ENCODE peak calls at places on chromosomes 4 and X, in ten cellular contexts. One of them, this sample, is unnamed.
A peak's percentile ranks its signal among the peaks of the same experiment; 100 is the strongest.

GRCh38 chrX:140500427-140500826 is 4.4 kb downstream of the SOX3 start:
- DNase-seq in fibroblast of pulmonary artery: no peak
- DNase-seq in right lobe of liver: no peak
- DNase-seq in CD8-positive, alpha-beta T cell: no peak
- DNase-seq in nephron progenitor cell: no peak
- DNase-seq in fibroblast of the aortic adventitia: no peak
- DNase-seq in upper lobe of right lung: no peak
- DNase-seq in brain microvascular endothelial cell: no peak
- DNase-seq in Calu3: no peak
- DNase-seq in GM13977: no peak
- DNase-seq in this sample: no peak

GRCh38 chr4:66572949-66573348 is 902.7 kb upstream of the EPHA5 start:
- DNase-seq in Calu3: no peak
- DNase-seq in upper lobe of right lung: no peak
- DNase-seq in brain microvascular endothelial cell: peak; percentile 70
- DNase-seq in nephron progenitor cell: no peak
- DNase-seq in fibroblast of pulmonary artery: peak; percentile 84
- DNase-seq in right lobe of liver: no peak
- DNase-seq in GM13977: no peak
- DNase-seq in CD8-positive, alpha-beta T cell: no peak
- DNase-seq in fibroblast of the aortic adventitia: peak; percentile 91
- DNase-seq in this sample: no peak

GRCh38 chr4:145939856-145940255 is 1.2 kb upstream of the ZNF827 start:
- DNase-seq in upper lobe of right lung: no peak
- DNase-seq in fibroblast of the aortic adventitia: peak; percentile 54
- DNase-seq in Calu3: no peak
- DNase-seq in fibroblast of pulmonary artery: peak; percentile 45
- DNase-seq in CD8-positive, alpha-beta T cell: no peak
- DNase-seq in brain microvascular endothelial cell: no peak
- DNase-seq in right lobe of liver: no peak
- DNase-seq in GM13977: no peak
- DNase-seq in nephron progenitor cell: no peak
- DNase-seq in this sample: no peak

GRCh38 chr4:101527186-101527585 is 179.9 kb upstream of the PPP3CA start:
- DNase-seq in CD8-positive, alpha-beta T cell: peak; percentile 56
- DNase-seq in upper lobe of right lung: no peak
- DNase-seq in right lobe of liver: no peak
- DNase-seq in nephron progenitor cell: no peak
- DNase-seq in fibroblast of pulmonary artery: no peak
- DNase-seq in GM13977: peak; percentile 50
- DNase-seq in Calu3: no peak
- DNase-seq in brain microvascular endothelial cell: no peak
- DNase-seq in fibroblast of the aortic adventitia: no peak
- DNase-seq in this sample: peak; percentile 42

GRCh38 chrX:155888139-155888538 is 7.0 kb downstream of the VAMP7 start:
- DNase-seq in fibroblast of pulmonary artery: peak; percentile 77
- DNase-seq in CD8-positive, alpha-beta T cell: no peak
- DNase-seq in fibroblast of the aortic adventitia: peak; percentile 75
- DNase-seq in Calu3: peak; percentile 3
- DNase-seq in GM13977: no peak
- DNase-seq in right lobe of liver: no peak
- DNase-seq in upper lobe of right lung: no peak
- DNase-seq in brain microvascular endothelial cell: peak; percentile 42
- DNase-seq in nephron progenitor cell: no peak
- DNase-seq in this sample: no peak

GRCh38 chrX:48702716-48703115 is 6.2 kb downstream of the SUV39H1 start:
- DNase-seq in Calu3: no peak
- DNase-seq in right lobe of liver: no peak
- DNase-seq in fibroblast of the aortic adventitia: no peak
- DNase-seq in CD8-positive, alpha-beta T cell: no peak
- DNase-seq in nephron progenitor cell: no peak
- DNase-seq in upper lobe of right lung: no peak
- DNase-seq in brain microvascular endothelial cell: no peak
- DNase-seq in GM13977: no peak
- DNase-seq in fibroblast of pulmonary artery: no peak
- DNase-seq in this sample: no peak

GRCh38 chrX:101550362-101550761 is at the start of gene ARMCX1:
- DNase-seq in CD8-positive, alpha-beta T cell: peak; percentile 13
- DNase-seq in fibroblast of the aortic adventitia: peak; percentile 79
- DNase-seq in right lobe of liver: peak; percentile 46
- DNase-seq in upper lobe of right lung: peak; percentile 79
- DNase-seq in fibroblast of pulmonary artery: peak; percentile 85
- DNase-seq in nephron progenitor cell: peak; percentile 51
- DNase-seq in GM13977: no peak
- DNase-seq in brain microvascular endothelial cell: peak; percentile 64
- DNase-seq in Calu3: peak; percentile 6
- DNase-seq in this sample: no peak

GRCh38 chr4:7978489-7978888 is 38.8 kb upstream of the AFAP1 start:
- DNase-seq in nephron progenitor cell: no peak
- DNase-seq in brain microvascular endothelial cell: no peak
- DNase-seq in Calu3: peak; percentile 75
- DNase-seq in fibroblast of the aortic adventitia: no peak
- DNase-seq in right lobe of liver: no peak
- DNase-seq in fibroblast of pulmonary artery: no peak
- DNase-seq in CD8-positive, alpha-beta T cell: no peak
- DNase-seq in upper lobe of right lung: no peak
- DNase-seq in GM13977: no peak
- DNase-seq in this sample: no peak

GRCh38 chrX:112380541-112381278 is 298.1 kb upstream of the TRPC5 start:
- DNase-seq in CD8-positive, alpha-beta T cell: no peak
- DNase-seq in Calu3: no peak
- DNase-seq in fibroblast of the aortic adventitia: no peak
- DNase-seq in GM13977: no peak
- DNase-seq in brain microvascular endothelial cell: no peak
- DNase-seq in nephron progenitor cell: no peak
- DNase-seq in right lobe of liver: no peak
- DNase-seq in upper lobe of right lung: no peak
- DNase-seq in fibroblast of pulmonary artery: no peak
- DNase-seq in this sample: no peak

GRCh38 chrX:64152857-64153256 is 52.7 kb downstream of the AMER1 start:
- DNase-seq in brain microvascular endothelial cell: no peak
- DNase-seq in right lobe of liver: no peak
- DNase-seq in GM13977: no peak
- DNase-seq in upper lobe of right lung: no peak
- DNase-seq in nephron progenitor cell: peak; percentile 4
- DNase-seq in Calu3: no peak
- DNase-seq in CD8-positive, alpha-beta T cell: no peak
- DNase-seq in fibroblast of pulmonary artery: no peak
- DNase-seq in fibroblast of the aortic adventitia: no peak
- DNase-seq in this sample: no peak

GRCh38 chr4:87005690-87006461 is 71.1 kb downstream of the AFF1 start:
- DNase-seq in fibroblast of the aortic adventitia: no peak
- DNase-seq in fibroblast of pulmonary artery: no peak
- DNase-seq in GM13977: peak; percentile 46
- DNase-seq in nephron progenitor cell: no peak
- DNase-seq in brain microvascular endothelial cell: no peak
- DNase-seq in Calu3: no peak
- DNase-seq in CD8-positive, alpha-beta T cell: peak; percentile 18
- DNase-seq in right lobe of liver: no peak
- DNase-seq in upper lobe of right lung: no peak
- DNase-seq in this sample: no peak

GRCh38 chr4:67871867-67872266 is 11.9 kb downstream of the TMPRSS11D start:
- DNase-seq in fibroblast of the aortic adventitia: peak; percentile 66
- DNase-seq in upper lobe of right lung: no peak
- DNase-seq in brain microvascular endothelial cell: peak; percentile 39
- DNase-seq in fibroblast of pulmonary artery: peak; percentile 76
- DNase-seq in Calu3: no peak
- DNase-seq in nephron progenitor cell: no peak
- DNase-seq in GM13977: peak; percentile 26
- DNase-seq in right lobe of liver: no peak
- DNase-seq in CD8-positive, alpha-beta T cell: no peak
- DNase-seq in this sample: peak; percentile 28

GRCh38 chr4:159071178-159071968 is 31.5 kb upstream of the RAPGEF2 start:
- DNase-seq in fibroblast of pulmonary artery: peak; percentile 52
- DNase-seq in right lobe of liver: no peak
- DNase-seq in GM13977: no peak
- DNase-seq in nephron progenitor cell: no peak
- DNase-seq in CD8-positive, alpha-beta T cell: no peak
- DNase-seq in fibroblast of the aortic adventitia: peak; percentile 65
- DNase-seq in Calu3: peak; percentile 11
- DNase-seq in brain microvascular endothelial cell: peak; percentile 53
- DNase-seq in upper lobe of right lung: no peak
- DNase-seq in this sample: no peak

GRCh38 chrX:150508461-150509367 is 59.7 kb upstream of the MTM1 start:
- DNase-seq in nephron progenitor cell: peak; percentile 21
- DNase-seq in fibroblast of the aortic adventitia: peak; percentile 67
- DNase-seq in right lobe of liver: peak; percentile 83
- DNase-seq in upper lobe of right lung: peak; percentile 69
- DNase-seq in fibroblast of pulmonary artery: peak; percentile 63
- DNase-seq in Calu3: no peak
- DNase-seq in CD8-positive, alpha-beta T cell: no peak
- DNase-seq in brain microvascular endothelial cell: no peak
- DNase-seq in GM13977: no peak
- DNase-seq in this sample: no peak

GRCh38 chrX:45669715-45670360 is 469.2 kb upstream of the DIPK2B start:
- DNase-seq in CD8-positive, alpha-beta T cell: no peak
- DNase-seq in brain microvascular endothelial cell: no peak
- DNase-seq in fibroblast of pulmonary artery: peak; percentile 11
- DNase-seq in upper lobe of right lung: no peak
- DNase-seq in fibroblast of the aortic adventitia: peak; percentile 55
- DNase-seq in Calu3: no peak
- DNase-seq in nephron progenitor cell: no peak
- DNase-seq in right lobe of liver: no peak
- DNase-seq in GM13977: no peak
- DNase-seq in this sample: no peak

GRCh38 chrX:114611018-114611619 is 27.2 kb downstream of the HTR2C start:
- DNase-seq in fibroblast of the aortic adventitia: peak; percentile 69
- DNase-seq in brain microvascular endothelial cell: peak; percentile 28
- DNase-seq in upper lobe of right lung: no peak
- DNase-seq in GM13977: peak; percentile 45
- DNase-seq in fibroblast of pulmonary artery: peak; percentile 60
- DNase-seq in nephron progenitor cell: peak; percentile 56
- DNase-seq in right lobe of liver: no peak
- DNase-seq in CD8-positive, alpha-beta T cell: no peak
- DNase-seq in Calu3: peak; percentile 31
- DNase-seq in this sample: peak; percentile 31
- TF ChIP-seq CTCF in fibroblast of the aortic adventitia: peak; percentile 82
- TF ChIP-seq CTCF in brain microvascular endothelial cell: peak; percentile 68
- TF ChIP-seq CTCF in upper lobe of right lung: peak; percentile 68
- TF ChIP-seq CTCF in GM13977: peak; percentile 76
- TF ChIP-seq CTCF in fibroblast of pulmonary artery: peak; percentile 69
- TF ChIP-seq CTCF in nephron progenitor cell: peak; percentile 80
- TF ChIP-seq CTCF in right lobe of liver: peak; percentile 66
- TF ChIP-seq CTCF in CD8-positive, alpha-beta T cell: peak; percentile 44
- TF ChIP-seq CTCF in Calu3: peak; percentile 15
- TF ChIP-seq CTCF in this sample: peak; percentile 59

GRCh38 chr4:24033626-24034025 is 143.8 kb upstream of the PPARGC1A start:
- DNase-seq in fibroblast of the aortic adventitia: no peak
- DNase-seq in brain microvascular endothelial cell: no peak
- DNase-seq in CD8-positive, alpha-beta T cell: no peak
- DNase-seq in nephron progenitor cell: no peak
- DNase-seq in fibroblast of pulmonary artery: no peak
- DNase-seq in Calu3: no peak
- DNase-seq in GM13977: no peak
- DNase-seq in upper lobe of right lung: no peak
- DNase-seq in right lobe of liver: no peak
- DNase-seq in this sample: no peak

DNA sequence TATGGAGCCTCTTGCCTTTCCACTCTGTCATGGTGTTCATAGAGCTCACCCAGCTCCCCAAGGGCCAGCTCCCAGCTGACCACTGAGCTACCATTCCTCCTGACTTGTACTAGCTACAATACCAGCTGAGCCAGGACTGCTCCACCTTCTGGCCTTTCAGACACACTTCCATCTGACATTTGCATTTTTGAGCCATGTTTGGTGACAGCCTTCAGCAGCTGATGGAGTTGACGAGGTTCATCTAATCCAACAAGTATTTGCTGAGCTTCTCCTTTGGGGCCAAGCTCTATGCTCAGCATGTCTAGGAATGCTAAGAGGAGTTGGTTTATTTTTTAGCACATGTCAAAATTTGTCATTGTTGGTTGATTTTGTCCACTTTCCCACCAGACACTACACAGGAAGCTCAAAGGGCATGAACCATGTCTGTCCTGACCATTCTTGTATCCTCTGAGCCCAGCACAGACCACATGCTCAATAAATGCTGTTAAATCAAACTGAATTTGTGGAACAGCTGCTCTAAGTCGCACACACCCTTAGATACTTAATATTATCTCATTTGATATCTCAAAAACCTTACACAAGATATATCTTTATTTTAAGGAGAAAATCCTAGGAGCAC is 142.6 kb upstream of the PPARGC1A start:
- DNase-seq in brain microvascular endothelial cell: no peak
- DNase-seq in upper lobe of right lung: no peak
- DNase-seq in nephron progenitor cell: no peak
- DNase-seq in fibroblast of pulmonary artery: peak; percentile 10
- DNase-seq in right lobe of liver: no peak
- DNase-seq in CD8-positive, alpha-beta T cell: no peak
- DNase-seq in Calu3: peak; percentile 3
- DNase-seq in GM13977: peak; percentile 3
- DNase-seq in fibroblast of the aortic adventitia: no peak
- DNase-seq in this sample: no peak
- TF ChIP-seq CTCF in brain microvascular endothelial cell: peak; percentile 60
- TF ChIP-seq CTCF in upper lobe of right lung: peak; percentile 23
- TF ChIP-seq CTCF in nephron progenitor cell: peak; percentile 11
- TF ChIP-seq CTCF in fibroblast of pulmonary artery: peak; percentile 20
- TF ChIP-seq CTCF in right lobe of liver: peak; percentile 28
- TF ChIP-seq CTCF in CD8-positive, alpha-beta T cell: no peak
- TF ChIP-seq CTCF in Calu3: no peak
- TF ChIP-seq CTCF in GM13977: no peak
- TF ChIP-seq CTCF in fibroblast of the aortic adventitia: no peak
- TF ChIP-seq CTCF in this sample: no peak

GRCh38 chrX:12526296-12526695 is 264.9 kb upstream of the PRPS2 start:
- DNase-seq in Calu3: no peak
- DNase-seq in CD8-positive, alpha-beta T cell: no peak
- DNase-seq in fibroblast of the aortic adventitia: no peak
- DNase-seq in nephron progenitor cell: no peak
- DNase-seq in fibroblast of pulmonary artery: no peak
- DNase-seq in GM13977: no peak
- DNase-seq in right lobe of liver: no peak
- DNase-seq in brain microvascular endothelial cell: no peak
- DNase-seq in upper lobe of right lung: no peak
- DNase-seq in this sample: no peak
- TF ChIP-seq CTCF in Calu3: no peak
- TF ChIP-seq CTCF in CD8-positive, alpha-beta T cell: no peak
- TF ChIP-seq CTCF in fibroblast of the aortic adventitia: no peak
- TF ChIP-seq CTCF in nephron progenitor cell: no peak
- TF ChIP-seq CTCF in fibroblast of pulmonary artery: no peak
- TF ChIP-seq CTCF in GM13977: no peak
- TF ChIP-seq CTCF in right lobe of liver: no peak
- TF ChIP-seq CTCF in brain microvascular endothelial cell: no peak
- TF ChIP-seq CTCF in upper lobe of right lung: no peak
- TF ChIP-seq CTCF in this sample: no peak

DNA sequence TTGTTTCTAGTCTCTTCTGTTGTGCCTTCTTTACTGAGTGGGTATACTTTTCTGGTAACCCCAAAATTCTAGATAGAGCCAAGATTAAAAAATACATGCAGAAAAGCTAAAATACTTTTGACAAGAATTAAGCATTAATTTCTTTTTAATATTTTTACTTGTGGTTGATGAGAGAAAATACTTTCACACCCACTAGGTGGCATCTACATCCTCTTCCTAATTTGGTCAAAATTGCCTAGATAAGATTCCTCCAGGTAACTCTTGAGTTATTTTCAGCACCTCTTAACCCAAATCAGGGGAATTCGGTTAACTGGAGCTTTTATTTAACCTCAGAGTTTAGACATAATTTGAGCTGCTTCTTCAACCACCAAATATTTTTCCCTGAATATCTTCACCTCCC is 28.4 kb upstream of the COX7B2 start:
- DNase-seq in fibroblast of pulmonary artery: peak; percentile 18
- DNase-seq in brain microvascular endothelial cell: no peak
- DNase-seq in fibroblast of the aortic adventitia: peak; percentile 30
- DNase-seq in GM13977: no peak
- DNase-seq in right lobe of liver: no peak
- DNase-seq in CD8-positive, alpha-beta T cell: no peak
- DNase-seq in upper lobe of right lung: no peak
- DNase-seq in Calu3: no peak
- DNase-seq in nephron progenitor cell: no peak
- DNase-seq in this sample: no peak
- TF ChIP-seq CTCF in fibroblast of pulmonary artery: peak; percentile 32
- TF ChIP-seq CTCF in brain microvascular endothelial cell: no peak
- TF ChIP-seq CTCF in fibroblast of the aortic adventitia: peak; percentile 29
- TF ChIP-seq CTCF in GM13977: peak; percentile 18
- TF ChIP-seq CTCF in right lobe of liver: no peak
- TF ChIP-seq CTCF in CD8-positive, alpha-beta T cell: no peak
- TF ChIP-seq CTCF in upper lobe of right lung: no peak
- TF ChIP-seq CTCF in Calu3: no peak
- TF ChIP-seq CTCF in nephron progenitor cell: no peak
- TF ChIP-seq CTCF in this sample: no peak

This sample was measured in GM10248.